ENCODE peak calls at places on chromosomes 16 and 17, in eight cellular contexts. One of them, this sample, is unnamed.

GRCh38 chr16:55250641-55251550 is 73.1 kb upstream of the IRX6 start:
- DNase-seq in Panc1: no peak
- DNase-seq in heart left ventricle: no peak
- DNase-seq in Peyer's patch: no peak
- DNase-seq in cardiac muscle cell: no peak
- DNase-seq in esophagus squamous epithelium: no peak
- DNase-seq in AG04450: no peak
- DNase-seq in IMR-90: no peak
- DNase-seq in this sample: no peak

GRCh38 chr17:38958756-38959155 is 8.4 kb downstream of the FBXO47 start:
- DNase-seq in Panc1: no peak
- DNase-seq in AG04450: no peak
- DNase-seq in cardiac muscle cell: no peak
- DNase-seq in Peyer's patch: no peak
- DNase-seq in heart left ventricle: no peak
- DNase-seq in IMR-90: peak
- DNase-seq in esophagus squamous epithelium: no peak
- DNase-seq in this sample: no peak

GRCh38 chr17:50265212-50265611 is 9.1 kb upstream of the TMEM92 start:
- DNase-seq in heart left ventricle: no peak
- DNase-seq in Peyer's patch: peak
- DNase-seq in esophagus squamous epithelium: no peak
- DNase-seq in IMR-90: no peak
- DNase-seq in Panc1: no peak
- DNase-seq in cardiac muscle cell: no peak
- DNase-seq in AG04450: no peak
- DNase-seq in this sample: no peak

GRCh38 chr17:39360537-39360936 is 40.9 kb downstream of the FBXL20 start:
- DNase-seq in esophagus squamous epithelium: no peak
- DNase-seq in Peyer's patch: no peak
- DNase-seq in Panc1: no peak
- DNase-seq in heart left ventricle: no peak
- DNase-seq in IMR-90: no peak
- DNase-seq in cardiac muscle cell: no peak
- DNase-seq in AG04450: no peak
- DNase-seq in this sample: no peak

GRCh38 chr17:75832164-75832651 is 12.0 kb downstream of the UNC13D start:
- DNase-seq in IMR-90: peak
- DNase-seq in cardiac muscle cell: no peak
- DNase-seq in AG04450: no peak
- DNase-seq in Panc1: no peak
- DNase-seq in heart left ventricle: no peak
- DNase-seq in esophagus squamous epithelium: no peak
- DNase-seq in Peyer's patch: peak
- DNase-seq in this sample: no peak

GRCh38 chr17:15947331-15947730 is 2.4 kb downstream of the ADORA2B start:
- DNase-seq in cardiac muscle cell: no peak
- DNase-seq in Peyer's patch: no peak
- DNase-seq in IMR-90: peak
- DNase-seq in heart left ventricle: no peak
- DNase-seq in Panc1: no peak
- DNase-seq in AG04450: no peak
- DNase-seq in esophagus squamous epithelium: no peak
- DNase-seq in this sample: no peak

GRCh38 chr16:56518435-56518834 is 1.4 kb downstream of the BBS2 start:
- DNase-seq in cardiac muscle cell: no peak
- DNase-seq in Peyer's patch: no peak
- DNase-seq in heart left ventricle: no peak
- DNase-seq in AG04450: no peak
- DNase-seq in esophagus squamous epithelium: no peak
- DNase-seq in IMR-90: no peak
- DNase-seq in Panc1: peak
- DNase-seq in this sample: no peak

GRCh38 chr17:80295146-80295545 is 34.5 kb downstream of the RNF213 start:
- DNase-seq in cardiac muscle cell: no peak
- DNase-seq in Panc1: no peak
- DNase-seq in esophagus squamous epithelium: no peak
- DNase-seq in IMR-90: no peak
- DNase-seq in Peyer's patch: no peak
- DNase-seq in heart left ventricle: no peak
- DNase-seq in AG04450: no peak
- DNase-seq in this sample: no peak

GRCh38 chr16:19252904-19253303 is 32.6 kb upstream of the CLEC19A start:
- DNase-seq in IMR-90: no peak
- DNase-seq in esophagus squamous epithelium: no peak
- DNase-seq in Panc1: no peak
- DNase-seq in cardiac muscle cell: no peak
- DNase-seq in AG04450: no peak
- DNase-seq in heart left ventricle: no peak
- DNase-seq in Peyer's patch: no peak
- DNase-seq in this sample: no peak

GRCh38 chr17:7838291-7839075 is 4.5 kb downstream of the KDM6B start:
- DNase-seq in heart left ventricle: peak
- DNase-seq in Peyer's patch: peak
- DNase-seq in cardiac muscle cell: peak
- DNase-seq in IMR-90: peak
- DNase-seq in AG04450: no peak
- DNase-seq in esophagus squamous epithelium: no peak
- DNase-seq in Panc1: no peak
- DNase-seq in this sample: no peak

GRCh38 chr17:69269174-69269998 is 40.8 kb upstream of the ABCA10 start:
- DNase-seq in heart left ventricle: no peak
- DNase-seq in Panc1: no peak
- DNase-seq in IMR-90: peak
- DNase-seq in esophagus squamous epithelium: no peak
- DNase-seq in AG04450: no peak
- DNase-seq in Peyer's patch: no peak
- DNase-seq in cardiac muscle cell: no peak
- DNase-seq in this sample: no peak

GRCh38 chr17:71398706-71399620 is 721.9 kb upstream of the SOX9 start:
- DNase-seq in Peyer's patch: no peak
- DNase-seq in esophagus squamous epithelium: no peak
- DNase-seq in Panc1: no peak
- DNase-seq in AG04450: no peak
- DNase-seq in cardiac muscle cell: peak
- DNase-seq in heart left ventricle: no peak
- DNase-seq in IMR-90: no peak
- DNase-seq in this sample: no peak

DNA sequence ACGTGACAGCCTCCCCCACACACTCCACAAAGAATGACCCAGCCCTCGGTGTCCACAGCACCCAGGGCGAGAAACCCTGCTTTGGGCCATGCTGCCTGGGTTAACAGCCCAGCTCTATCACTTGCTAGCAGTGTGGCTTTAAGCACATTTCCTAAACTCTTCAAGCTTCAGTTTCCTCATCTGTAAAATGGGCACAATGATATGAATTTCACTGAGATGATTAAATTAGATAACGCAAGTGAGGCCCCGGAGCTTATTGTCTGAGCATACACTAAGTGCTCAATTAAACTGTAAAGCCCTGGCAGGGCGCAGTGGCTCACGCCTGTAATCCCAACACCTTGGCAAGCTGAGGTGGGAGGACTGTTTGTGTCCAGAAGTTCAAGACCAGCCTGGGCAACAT is 79.4 kb downstream of the LITAF start:
- DNase-seq in Peyer's patch: no peak
- DNase-seq in IMR-90: no peak
- DNase-seq in Panc1: no peak
- DNase-seq in heart left ventricle: no peak
- DNase-seq in esophagus squamous epithelium: no peak
- DNase-seq in AG04450: no peak
- DNase-seq in cardiac muscle cell: no peak
- DNase-seq in this sample: no peak
- H3K27ac ChIP-seq in Peyer's patch: no peak
- H3K27ac ChIP-seq in IMR-90: no peak
- H3K27ac ChIP-seq in Panc1: no peak
- H3K27ac ChIP-seq in heart left ventricle: no peak
- H3K27ac ChIP-seq in esophagus squamous epithelium: no peak
- H3K27ac ChIP-seq in AG04450: no peak
- H3K27ac ChIP-seq in cardiac muscle cell: no peak
- H3K27ac ChIP-seq in this sample: no peak

DNA sequence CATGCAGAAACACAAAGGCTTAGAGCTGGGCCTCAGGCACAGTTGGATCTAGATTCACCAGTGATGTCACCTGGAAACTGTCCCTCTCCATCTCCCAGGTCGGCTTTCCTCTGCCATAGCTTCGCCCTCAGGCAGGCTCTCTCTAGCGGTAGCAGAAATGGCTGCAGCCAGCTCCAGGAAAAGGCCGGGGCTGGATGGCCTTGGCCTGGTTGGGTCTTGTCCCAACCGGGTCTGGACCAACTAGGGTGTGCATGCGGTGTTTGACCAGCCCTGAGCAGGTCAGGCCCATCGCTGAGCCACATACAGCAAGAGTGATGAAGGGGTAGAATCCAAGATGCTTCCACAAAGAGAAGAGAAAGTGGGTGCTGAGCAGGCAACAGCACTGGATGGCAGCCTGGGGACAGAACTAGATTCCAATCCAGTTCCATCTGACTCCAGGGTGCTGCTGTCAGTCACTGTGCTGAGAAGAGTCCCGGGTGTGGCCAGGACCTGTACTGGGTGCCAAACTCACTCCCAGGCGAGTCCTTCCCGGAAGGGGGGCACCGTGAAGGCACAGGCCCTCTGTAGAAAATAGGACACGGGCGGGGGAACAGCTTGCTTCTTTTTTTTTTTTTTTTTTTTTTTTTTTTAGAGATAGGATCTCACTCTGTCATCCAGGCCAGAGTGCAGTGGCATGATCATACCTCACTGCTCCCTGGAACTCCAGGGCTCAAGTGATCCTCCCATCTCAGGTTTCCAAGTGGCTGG is 51.8 kb downstream of the SOCS3 start:
- DNase-seq in heart left ventricle: no peak
- DNase-seq in Panc1: no peak
- DNase-seq in cardiac muscle cell: no peak
- DNase-seq in AG04450: no peak
- DNase-seq in IMR-90: no peak
- DNase-seq in esophagus squamous epithelium: no peak
- DNase-seq in Peyer's patch: no peak
- DNase-seq in this sample: no peak
- TF ChIP-seq CTCF in heart left ventricle: no peak
- TF ChIP-seq CTCF in Panc1: no peak
- TF ChIP-seq CTCF in cardiac muscle cell: no peak
- TF ChIP-seq CTCF in AG04450: no peak
- TF ChIP-seq CTCF in IMR-90: no peak
- TF ChIP-seq CTCF in esophagus squamous epithelium: no peak
- TF ChIP-seq CTCF in Peyer's patch: no peak
- TF ChIP-seq CTCF in this sample: no peak

DNA sequence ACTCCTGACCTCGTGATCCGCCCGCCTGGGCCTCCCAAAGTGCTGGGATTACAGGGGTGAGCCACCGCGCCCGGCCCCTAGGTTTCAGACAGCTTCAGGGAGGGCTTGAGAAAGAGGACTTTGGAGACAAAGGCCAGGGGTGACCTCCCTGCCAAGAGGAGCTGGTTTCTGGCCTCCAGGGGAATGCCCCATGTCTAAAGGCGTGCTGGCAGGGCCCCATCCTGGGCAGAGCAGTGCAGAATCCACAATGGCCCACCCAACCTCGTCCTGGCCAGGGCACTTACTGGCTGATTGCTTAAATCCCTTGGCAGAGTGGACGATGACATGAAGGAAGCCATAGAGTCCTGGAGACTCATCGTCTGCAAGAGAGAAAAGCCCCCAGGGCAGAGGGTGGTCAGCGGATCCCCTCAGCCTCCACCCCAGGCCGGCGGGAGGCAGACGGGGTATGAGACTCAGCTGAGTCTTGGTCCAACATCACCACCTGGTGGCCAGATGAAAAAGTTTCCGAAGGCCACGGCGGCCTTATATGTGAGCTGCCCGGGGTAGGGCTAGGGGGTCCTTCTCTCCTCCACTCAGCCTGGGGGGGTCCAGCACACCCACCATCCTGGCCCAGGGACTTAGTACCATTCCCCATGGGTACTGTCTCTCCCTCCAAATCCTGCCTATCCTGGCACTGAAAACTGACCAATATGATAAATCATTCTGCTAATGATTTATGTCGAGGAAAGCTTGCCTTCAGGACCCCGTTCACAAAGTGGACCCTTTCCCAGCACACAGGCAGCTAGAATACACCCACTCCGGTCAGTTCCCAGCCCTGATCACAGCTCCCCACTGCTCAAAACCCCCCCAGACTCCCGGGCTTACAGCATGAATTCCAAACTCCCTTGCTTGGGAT is 59.1 kb downstream of the TIMM22 start:
- DNase-seq in AG04450: peak
- DNase-seq in Peyer's patch: peak
- DNase-seq in IMR-90: peak
- DNase-seq in Panc1: no peak
- DNase-seq in heart left ventricle: peak
- DNase-seq in esophagus squamous epithelium: no peak
- DNase-seq in cardiac muscle cell: peak
- DNase-seq in this sample: peak
- H3K27ac ChIP-seq in AG04450: no peak
- H3K27ac ChIP-seq in Peyer's patch: no peak
- H3K27ac ChIP-seq in IMR-90: no peak
- H3K27ac ChIP-seq in Panc1: no peak
- H3K27ac ChIP-seq in heart left ventricle: peak
- H3K27ac ChIP-seq in esophagus squamous epithelium: peak
- H3K27ac ChIP-seq in cardiac muscle cell: peak
- H3K27ac ChIP-seq in this sample: no peak

GRCh38 chr16:69396187-69397061 is 10.6 kb upstream of the TERF2 start:
- DNase-seq in Panc1: no peak
- DNase-seq in esophagus squamous epithelium: no peak
- DNase-seq in IMR-90: peak
- DNase-seq in Peyer's patch: peak
- DNase-seq in heart left ventricle: peak
- DNase-seq in AG04450: peak
- DNase-seq in cardiac muscle cell: peak
- DNase-seq in this sample: peak

GRCh38 chr16:69393898-69394849 is 8.4 kb upstream of the TERF2 start:
- DNase-seq in cardiac muscle cell: no peak
- DNase-seq in AG04450: no peak
- DNase-seq in IMR-90: peak
- DNase-seq in Peyer's patch: peak
- DNase-seq in Panc1: no peak
- DNase-seq in esophagus squamous epithelium: no peak
- DNase-seq in heart left ventricle: no peak
- DNase-seq in this sample: no peak

GRCh38 chr16:69397821-69398521 is 12.2 kb upstream of the TERF2 start:
- DNase-seq in Peyer's patch: no peak
- DNase-seq in Panc1: no peak
- DNase-seq in esophagus squamous epithelium: no peak
- DNase-seq in AG04450: no peak
- DNase-seq in cardiac muscle cell: peak
- DNase-seq in heart left ventricle: peak
- DNase-seq in IMR-90: peak
- DNase-seq in this sample: no peak

GRCh38 chr16:69399361-69399760 is 13.6 kb upstream of the TERF2 start:
- DNase-seq in esophagus squamous epithelium: no peak
- DNase-seq in Panc1: no peak
- DNase-seq in AG04450: no peak
- DNase-seq in Peyer's patch: no peak
- DNase-seq in IMR-90: peak
- DNase-seq in heart left ventricle: no peak
- DNase-seq in cardiac muscle cell: no peak
- DNase-seq in this sample: no peak

DNA sequence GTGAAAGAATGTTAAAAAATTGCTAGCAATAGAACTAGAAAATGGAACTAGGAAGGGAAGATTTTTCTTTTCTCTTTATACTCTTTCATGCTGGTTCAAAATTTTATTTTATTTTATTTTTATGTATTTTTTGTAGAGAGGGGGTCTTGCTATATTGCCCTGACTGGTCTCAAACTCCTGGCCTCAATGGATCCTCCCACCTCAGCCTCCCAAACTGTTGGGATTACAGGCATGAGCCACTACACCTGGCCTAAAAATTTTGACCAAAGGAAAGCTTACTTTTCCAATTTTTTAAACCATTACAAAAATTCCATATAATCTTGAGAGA is 10.0 kb upstream of the TERF2 start:
- DNase-seq in cardiac muscle cell: no peak
- DNase-seq in AG04450: no peak
- DNase-seq in Panc1: no peak
- DNase-seq in esophagus squamous epithelium: no peak
- DNase-seq in heart left ventricle: no peak
- DNase-seq in Peyer's patch: no peak
- DNase-seq in IMR-90: no peak
- DNase-seq in this sample: no peak
- TF ChIP-seq CTCF in cardiac muscle cell: no peak
- TF ChIP-seq CTCF in AG04450: no peak
- TF ChIP-seq CTCF in Panc1: no peak
- TF ChIP-seq CTCF in esophagus squamous epithelium: no peak
- TF ChIP-seq CTCF in heart left ventricle: no peak
- TF ChIP-seq CTCF in Peyer's patch: no peak
- TF ChIP-seq CTCF in IMR-90: no peak
- TF ChIP-seq CTCF in this sample: peak

This sample was measured in CD4-positive, alpha-beta T cell.